ENCODE peak calls at places on chromosomes 12 and 14, in four cellular contexts. I is HepG2, D is K562, Y is GM12878. P is an unnamed sample.

GRCh38 chr12:128612150-128612850 is 211.5 kb downstream of the SLC15A4 start:
- DNase-seq in I (no peak), D (no peak), Y (no peak), P (no peak)

GRCh38 chr12:52267699-52268098 is 6.7 kb upstream of the KRT86 start:
- DNase-seq in I (no peak), D (no peak), Y (no peak), P (no peak)

GRCh38 chr12:95004610-95005009 is 1.1 kb upstream of the NDUFA12 start:
- DNase-seq in I (no peak), D (no peak), Y (no peak), P (no peak)

GRCh38 chr12:95195122-95195521 is 22.1 kb downstream of the FGD6 start:
- DNase-seq in I (no peak), D (no peak), Y (no peak), P (no peak)

GRCh38 chr12:97801471-97802045 is 339.0 kb downstream of the RMST start:
- DNase-seq in I (no peak), D (no peak), Y (no peak), P (no peak)

GRCh38 chr12:7645395-7646177 is 20.1 kb downstream of the APOBEC1 start:
- DNase-seq in I (peak; percentile 6), D (peak; percentile 28), Y (no peak), P (peak; percentile 34)

GRCh38 chr14:58954874-58955273 is 233.6 kb upstream of the DAAM1 start:
- DNase-seq in I (no peak), D (no peak), Y (no peak), P (no peak)

GRCh38 chr12:57755454-57756372 is 810 bp downstream of the MARCHF9 start:
- DNase-seq in I (no peak), D (peak; percentile 44), Y (no peak), P (no peak)

GRCh38 chr12:50082644-50083043 is 2.5 kb upstream of the SMARCD1 start:
- DNase-seq in I (peak; percentile 89), D (no peak), Y (no peak), P (no peak)

GRCh38 chr14:51836417-51836816 is 24.0 kb upstream of the GNG2 start:
- DNase-seq in I (no peak), D (no peak), Y (no peak), P (no peak)

GRCh38 chr14:38669027-38669426 is 413.1 kb upstream of the CLEC14A start:
- DNase-seq in I (no peak), D (no peak), Y (no peak), P (no peak)

GRCh38 chr12:56590237-56590830 is 39.8 kb downstream of the BAZ2A start:
- DNase-seq in I (peak; percentile 41), D (peak; percentile 67), Y (no peak), P (peak; percentile 35)

GRCh38 chr14:104139460-104140212 is 1.2 kb downstream of the KIF26A start:
- DNase-seq in I (no peak), D (no peak), Y (no peak), P (peak; percentile 42)

GRCh38 chr14:77986808-77987207 is 183.4 kb upstream of the NRXN3 start:
- DNase-seq in I (no peak), D (no peak), Y (no peak), P (no peak)

GRCh38 chr12:86550222-86551145 is 294.3 kb upstream of the MGAT4C start:
- DNase-seq in I (no peak), D (no peak), Y (no peak), P (no peak)

GRCh38 chr14:75884198-75884611 is 97.6 kb downstream of the TGFB3 start:
- DNase-seq in I (no peak), D (no peak), Y (no peak), P (no peak)

GRCh38 chr12:104263580-104264358 is 39.8 kb upstream of the EID3 start:
- DNase-seq in I (no peak), D (no peak), Y (no peak), P (no peak)

GRCh38 chr12:43852744-43853143 is 16.9 kb downstream of the TMEM117 start:
- DNase-seq in I (no peak), D (no peak), Y (no peak), P (no peak)

GRCh38 chr12:112905451-112906089 is 1.2 kb upstream of the OAS1 start:
- DNase-seq in I (no peak), D (no peak), Y (no peak), P (no peak)

GRCh38 chr12:123059501-123059900 is 79.0 kb downstream of the ARL6IP4 start:
- DNase-seq in I (no peak), D (no peak), Y (no peak), P (no peak)

GRCh38 chr14:72891666-72892102 is 2.2 kb downstream of the DPF3 start:
- DNase-seq in I (no peak), D (no peak), Y (no peak), P (no peak)

GRCh38 chr12:132478433-132478803 is 11.5 kb upstream of the FBRSL1 start:
- DNase-seq in I (no peak), D (no peak), Y (no peak), P (no peak)

GRCh38 chr12:11759894-11760293 is 110.4 kb downstream of the ETV6 start:
- DNase-seq in I (no peak), D (no peak), Y (no peak), P (no peak)

GRCh38 chr14:74648643-74649042 is 36.6 kb upstream of the LTBP2 start:
- DNase-seq in I (no peak), D (no peak), Y (no peak), P (no peak)

GRCh38 chr14:74645244-74645643 is 33.2 kb upstream of the LTBP2 start:
- DNase-seq in I (no peak), D (no peak), Y (no peak), P (no peak)

GRCh38 chr14:74647061-74647833 is 35.2 kb upstream of the LTBP2 start:
- DNase-seq in I (no peak), D (no peak), Y (no peak), P (no peak)

GRCh38 chr14:74647834-74648361 is 35.9 kb upstream of the LTBP2 start:
- DNase-seq in I (no peak), D (no peak), Y (no peak), P (no peak)

GRCh38 chr14:74645735-74646134 is 33.7 kb upstream of the LTBP2 start:
- DNase-seq in I (no peak), D (no peak), Y (no peak), P (no peak)
- TF ChIP-seq ETV6 in I (no peak), D (no peak), Y (no peak), P (no peak)

GRCh38 chr14:54699087-54699530 is 132.2 kb downstream of the SAMD4A start:
- DNase-seq in I (no peak), D (no peak), Y (no peak), P (no peak)

GRCh38 chr14:54702492-54702891 is 135.6 kb downstream of the SAMD4A start:
- DNase-seq in I (no peak), D (no peak), Y (no peak), P (no peak)

GRCh38 chr14:54702014-54702491 is 135.1 kb downstream of the SAMD4A start:
- DNase-seq in I (peak; percentile 13), D (no peak), Y (no peak), P (no peak)

GRCh38 chr14:54699735-54700134 is 132.8 kb downstream of the SAMD4A start:
- DNase-seq in I (no peak), D (no peak), Y (no peak), P (no peak)

DNA sequence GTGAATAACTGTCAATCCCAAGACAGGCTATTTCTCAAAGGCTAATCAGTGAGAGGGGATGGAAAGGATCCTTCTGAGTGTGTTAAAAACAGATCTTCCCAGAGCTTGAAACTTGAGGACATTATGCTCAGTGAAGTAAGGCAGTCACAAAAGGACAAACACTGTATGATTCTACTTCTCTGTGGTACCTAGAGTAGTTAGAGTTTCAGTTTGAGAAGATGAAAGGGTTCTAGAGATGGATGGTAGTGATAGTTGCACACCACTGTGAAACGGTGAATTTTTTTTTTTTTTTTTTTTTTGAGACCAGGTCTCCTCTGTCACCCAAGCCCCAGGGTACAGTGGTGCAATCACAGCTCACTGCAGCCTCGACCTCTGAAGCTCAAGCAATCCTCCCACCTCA is 133.8 kb downstream of the SAMD4A start:
- DNase-seq in I (no peak), D (no peak), Y (no peak), P (no peak)
- TF ChIP-seq ATF2 in I (no peak), D (no peak), Y (no peak), P (no peak)

GRCh38 chr14:33515441-33515840 is 435.4 kb downstream of the EGLN3 start:
- DNase-seq in I (no peak), D (no peak), Y (no peak), P (no peak)

GRCh38 chr14:33510991-33511390 is 439.9 kb downstream of the EGLN3 start:
- DNase-seq in I (no peak), D (no peak), Y (no peak), P (no peak)

GRCh38 chr14:33509927-33510535 is 440.8 kb downstream of the EGLN3 start:
- DNase-seq in I (no peak), D (no peak), Y (no peak), P (no peak)

GRCh38 chr14:33509454-33509853 is 441.4 kb downstream of the EGLN3 start:
- DNase-seq in I (no peak), D (no peak), Y (no peak), P (no peak)

DNA sequence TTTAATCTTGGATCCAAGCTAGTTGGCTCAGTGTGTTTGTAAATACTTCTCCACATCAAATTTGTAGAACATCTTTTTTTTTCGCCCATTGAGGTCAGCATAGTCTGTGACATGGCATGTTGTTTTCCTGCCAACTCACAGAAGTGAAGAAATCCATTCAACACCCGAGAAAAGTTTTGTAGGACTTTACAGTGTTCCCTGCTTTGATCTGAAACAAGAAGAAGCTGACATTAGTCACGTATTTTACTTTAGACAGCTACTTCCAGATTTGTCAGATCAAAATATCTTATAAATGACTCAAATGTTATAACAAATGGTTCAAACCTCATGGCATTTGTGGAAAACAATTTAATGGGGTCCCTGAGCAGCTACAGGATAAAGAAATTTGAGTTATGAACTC is 438.7 kb downstream of the EGLN3 start:
- DNase-seq in I (no peak), D (no peak), Y (no peak), P (no peak)
- TF ChIP-seq ETV6 in I (no peak), D (no peak), Y (no peak), P (no peak)

DNA sequence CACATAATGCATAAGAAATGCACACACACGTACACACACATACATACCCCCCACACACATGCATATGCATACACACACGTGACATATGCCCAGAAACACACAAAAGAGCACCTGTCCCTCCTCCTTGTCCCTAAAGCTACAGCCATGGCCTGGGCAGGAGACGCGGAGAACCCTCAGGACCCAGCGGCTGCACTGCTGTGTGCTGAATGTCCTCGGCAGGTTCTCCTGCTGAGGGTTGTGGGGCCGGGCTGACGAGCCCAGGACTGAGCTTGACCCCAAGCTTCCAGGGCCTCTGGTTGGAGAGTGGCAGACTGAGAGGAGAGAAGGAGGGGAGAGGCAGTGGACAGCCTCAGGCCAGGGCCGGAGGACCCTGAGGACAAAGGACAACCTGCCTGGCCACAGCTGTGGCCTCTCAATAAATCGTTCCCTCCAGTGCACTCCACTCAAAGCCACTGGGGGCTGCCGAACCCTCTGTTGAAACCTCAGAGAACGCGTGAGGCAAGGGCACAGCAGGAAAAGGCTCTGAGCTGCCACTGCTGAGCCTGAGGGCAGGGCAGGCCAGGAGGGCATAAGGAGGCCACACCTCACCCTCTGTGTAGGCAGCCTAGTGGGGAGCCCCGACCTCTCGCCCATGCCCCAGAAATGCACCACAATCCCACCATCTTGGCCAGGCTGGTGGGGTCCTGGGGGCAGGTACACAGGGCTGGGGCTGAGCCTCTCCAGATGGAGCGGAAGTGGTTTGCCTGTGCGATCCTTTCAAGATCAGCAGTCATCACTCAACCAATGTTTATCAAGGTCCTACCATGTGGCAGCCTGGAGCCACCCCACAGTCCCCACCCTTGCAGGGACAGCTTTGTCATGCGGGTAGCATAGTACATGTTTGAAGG is 3.1 kb downstream of the CACNA2D4 start:
- DNase-seq in I (no peak), D (peak; percentile 48), Y (no peak), P (no peak)
- TF ChIP-seq ATF2 in I (no peak), D (no peak), Y (no peak), P (no peak)